ENCODE peak calls at places on chromosomes 6 and 20, in eight cellular contexts. One of them, this sample, is unnamed.

GRCh38 chr20:60507087-60507684 is 549.0 kb downstream of the CDH26 start:
- DNase-seq in kidney: no peak
- DNase-seq in amniotic epithelial cell: no peak
- DNase-seq in T-helper 17 cell: no peak
- DNase-seq in OCI-LY7: no peak
- DNase-seq in activated CD8-positive, alpha-beta memory T cell treated with anti-CD3 and anti-CD28 coated beads, Interleukin-2, amount 50 U/mL, for 48 hours: no peak
- DNase-seq in frontal cortex: no peak
- DNase-seq in NCI-H1092 treated with DMSO at 0.1 percent for 48 hours: no peak
- DNase-seq in this sample: no peak

GRCh38 chr6:126110494-126111270 is 124.3 kb downstream of the TRMT11 start:
- DNase-seq in kidney: no peak
- DNase-seq in amniotic epithelial cell: no peak
- DNase-seq in T-helper 17 cell: no peak
- DNase-seq in OCI-LY7: no peak
- DNase-seq in activated CD8-positive, alpha-beta memory T cell treated with anti-CD3 and anti-CD28 coated beads, Interleukin-2, amount 50 U/mL, for 48 hours: no peak
- DNase-seq in frontal cortex: no peak
- DNase-seq in NCI-H1092 treated with DMSO at 0.1 percent for 48 hours: no peak
- DNase-seq in this sample: no peak

GRCh38 chr6:105282801-105283585 is 103.2 kb upstream of the POPDC3 start:
- DNase-seq in kidney: no peak
- DNase-seq in amniotic epithelial cell: no peak
- DNase-seq in T-helper 17 cell: no peak
- DNase-seq in OCI-LY7: no peak
- DNase-seq in activated CD8-positive, alpha-beta memory T cell treated with anti-CD3 and anti-CD28 coated beads, Interleukin-2, amount 50 U/mL, for 48 hours: no peak
- DNase-seq in frontal cortex: no peak
- DNase-seq in NCI-H1092 treated with DMSO at 0.1 percent for 48 hours: no peak
- DNase-seq in this sample: no peak

GRCh38 chr6:37483502-37483901 is 16.2 kb downstream of the CCDC167 start:
- DNase-seq in kidney: no peak
- DNase-seq in amniotic epithelial cell: no peak
- DNase-seq in T-helper 17 cell: no peak
- DNase-seq in OCI-LY7: no peak
- DNase-seq in activated CD8-positive, alpha-beta memory T cell treated with anti-CD3 and anti-CD28 coated beads, Interleukin-2, amount 50 U/mL, for 48 hours: no peak
- DNase-seq in frontal cortex: no peak
- DNase-seq in NCI-H1092 treated with DMSO at 0.1 percent for 48 hours: no peak
- DNase-seq in this sample: no peak

GRCh38 chr6:95364016-95364604 is 213.2 kb upstream of the MANEA start:
- DNase-seq in kidney: no peak
- DNase-seq in amniotic epithelial cell: peak; percentile 7
- DNase-seq in T-helper 17 cell: no peak
- DNase-seq in OCI-LY7: peak; percentile 39
- DNase-seq in activated CD8-positive, alpha-beta memory T cell treated with anti-CD3 and anti-CD28 coated beads, Interleukin-2, amount 50 U/mL, for 48 hours: no peak
- DNase-seq in frontal cortex: peak; percentile 16
- DNase-seq in NCI-H1092 treated with DMSO at 0.1 percent for 48 hours: peak; percentile 16
- DNase-seq in this sample: no peak

GRCh38 chr6:42969431-42969830 is 8.9 kb downstream of the GNMT start:
- DNase-seq in kidney: no peak
- DNase-seq in amniotic epithelial cell: no peak
- DNase-seq in T-helper 17 cell: no peak
- DNase-seq in OCI-LY7: no peak
- DNase-seq in activated CD8-positive, alpha-beta memory T cell treated with anti-CD3 and anti-CD28 coated beads, Interleukin-2, amount 50 U/mL, for 48 hours: no peak
- DNase-seq in frontal cortex: no peak
- DNase-seq in NCI-H1092 treated with DMSO at 0.1 percent for 48 hours: no peak
- DNase-seq in this sample: no peak

GRCh38 chr6:130827247-130828149 is at the start of gene SMLR1:
- DNase-seq in kidney: no peak
- DNase-seq in amniotic epithelial cell: no peak
- DNase-seq in T-helper 17 cell: no peak
- DNase-seq in OCI-LY7: no peak
- DNase-seq in activated CD8-positive, alpha-beta memory T cell treated with anti-CD3 and anti-CD28 coated beads, Interleukin-2, amount 50 U/mL, for 48 hours: no peak
- DNase-seq in frontal cortex: no peak
- DNase-seq in NCI-H1092 treated with DMSO at 0.1 percent for 48 hours: no peak
- DNase-seq in this sample: no peak

GRCh38 chr20:57396212-57396611 is 5.0 kb downstream of the RBM38 start:
- DNase-seq in kidney: peak; percentile 61
- DNase-seq in amniotic epithelial cell: no peak
- DNase-seq in T-helper 17 cell: no peak
- DNase-seq in OCI-LY7: no peak
- DNase-seq in activated CD8-positive, alpha-beta memory T cell treated with anti-CD3 and anti-CD28 coated beads, Interleukin-2, amount 50 U/mL, for 48 hours: no peak
- DNase-seq in frontal cortex: no peak
- DNase-seq in NCI-H1092 treated with DMSO at 0.1 percent for 48 hours: no peak
- DNase-seq in this sample: peak; percentile 53

GRCh38 chr20:50478162-50479036 is 31.8 kb upstream of the PTPN1 start:
- DNase-seq in kidney: peak; percentile 86
- DNase-seq in amniotic epithelial cell: peak; percentile 72
- DNase-seq in T-helper 17 cell: peak; percentile 51
- DNase-seq in OCI-LY7: peak; percentile 78
- DNase-seq in activated CD8-positive, alpha-beta memory T cell treated with anti-CD3 and anti-CD28 coated beads, Interleukin-2, amount 50 U/mL, for 48 hours: peak; percentile 85
- DNase-seq in frontal cortex: no peak
- DNase-seq in NCI-H1092 treated with DMSO at 0.1 percent for 48 hours: peak; percentile 17
- DNase-seq in this sample: peak; percentile 92

GRCh38 chr20:12287575-12287974 is 369.9 kb downstream of the BTBD3 start:
- DNase-seq in kidney: no peak
- DNase-seq in amniotic epithelial cell: peak; percentile 15
- DNase-seq in T-helper 17 cell: no peak
- DNase-seq in OCI-LY7: no peak
- DNase-seq in activated CD8-positive, alpha-beta memory T cell treated with anti-CD3 and anti-CD28 coated beads, Interleukin-2, amount 50 U/mL, for 48 hours: no peak
- DNase-seq in frontal cortex: no peak
- DNase-seq in NCI-H1092 treated with DMSO at 0.1 percent for 48 hours: no peak
- DNase-seq in this sample: no peak

GRCh38 chr6:165637591-165637990 is 25.4 kb downstream of the PDE10A start:
- DNase-seq in kidney: no peak
- DNase-seq in amniotic epithelial cell: peak; percentile 63
- DNase-seq in T-helper 17 cell: no peak
- DNase-seq in OCI-LY7: no peak
- DNase-seq in activated CD8-positive, alpha-beta memory T cell treated with anti-CD3 and anti-CD28 coated beads, Interleukin-2, amount 50 U/mL, for 48 hours: no peak
- DNase-seq in frontal cortex: no peak
- DNase-seq in NCI-H1092 treated with DMSO at 0.1 percent for 48 hours: no peak
- DNase-seq in this sample: no peak

This sample was measured in posterior vena cava.